ENCODE peak calls at places on chromosomes 3 and 15, in five cellular contexts. One of them, this sample, is unnamed.

GRCh38 chr15:39828374-39828931 is 45.8 kb upstream of the FSIP1 start:
- DNase-seq in tibial artery: no peak
- DNase-seq in transverse colon: peak
- DNase-seq in A549: no peak
- DNase-seq in uterus: no peak
- DNase-seq in this sample: no peak

GRCh38 chr15:91140561-91140960 is 40.5 kb downstream of the SV2B start:
- DNase-seq in A549: no peak
- DNase-seq in transverse colon: no peak
- DNase-seq in uterus: no peak
- DNase-seq in tibial artery: no peak
- DNase-seq in this sample: no peak

GRCh38 chr3:9386501-9387321 is 10.7 kb upstream of the SETD5 start:
- DNase-seq in A549: no peak
- DNase-seq in transverse colon: no peak
- DNase-seq in uterus: no peak
- DNase-seq in tibial artery: no peak
- DNase-seq in this sample: no peak

GRCh38 chr15:85587707-85588441 is 206.9 kb downstream of the KLHL25 start:
- DNase-seq in transverse colon: no peak
- DNase-seq in A549: no peak
- DNase-seq in tibial artery: no peak
- DNase-seq in uterus: no peak
- DNase-seq in this sample: no peak

GRCh38 chr3:66795365-66795764 is 202.7 kb upstream of the KBTBD8 start:
- DNase-seq in uterus: no peak
- DNase-seq in transverse colon: no peak
- DNase-seq in tibial artery: no peak
- DNase-seq in A549: no peak
- DNase-seq in this sample: no peak

GRCh38 chr3:31039145-31039544 is 144.7 kb upstream of the GADL1 start:
- DNase-seq in transverse colon: no peak
- DNase-seq in A549: no peak
- DNase-seq in tibial artery: no peak
- DNase-seq in uterus: no peak
- DNase-seq in this sample: no peak

GRCh38 chr3:146685050-146685814 is 80.1 kb upstream of the PLSCR5 start:
- DNase-seq in uterus: no peak
- DNase-seq in A549: no peak
- DNase-seq in tibial artery: no peak
- DNase-seq in transverse colon: no peak
- DNase-seq in this sample: no peak

GRCh38 chr15:68431792-68432401 is at the start of gene ITGA11:
- DNase-seq in uterus: peak
- DNase-seq in A549: peak
- DNase-seq in transverse colon: peak
- DNase-seq in tibial artery: peak
- DNase-seq in this sample: peak

GRCh38 chr3:195542261-195542660 is 864 bp downstream of the PPP1R2 start:
- DNase-seq in uterus: no peak
- DNase-seq in transverse colon: no peak
- DNase-seq in A549: no peak
- DNase-seq in tibial artery: no peak
- DNase-seq in this sample: no peak

GRCh38 chr3:191385101-191385500 is 54.8 kb upstream of the UTS2B start:
- DNase-seq in tibial artery: no peak
- DNase-seq in uterus: no peak
- DNase-seq in transverse colon: no peak
- DNase-seq in A549: no peak
- DNase-seq in this sample: no peak

GRCh38 chr3:71258526-71258925 is 325.0 kb downstream of the FOXP1 start:
- DNase-seq in A549: no peak
- DNase-seq in transverse colon: no peak
- DNase-seq in uterus: no peak
- DNase-seq in tibial artery: no peak
- DNase-seq in this sample: no peak

GRCh38 chr3:47890037-47890831 is 87.3 kb downstream of the DHX30 start:
- DNase-seq in uterus: no peak
- DNase-seq in A549: no peak
- DNase-seq in tibial artery: no peak
- DNase-seq in transverse colon: no peak
- DNase-seq in this sample: no peak

GRCh38 chr15:73986055-73986775 is 5.9 kb downstream of the STOML1 start:
- DNase-seq in uterus: no peak
- DNase-seq in tibial artery: no peak
- DNase-seq in A549: no peak
- DNase-seq in transverse colon: no peak
- DNase-seq in this sample: no peak

GRCh38 chr3:23743141-23743784 is 62.5 kb upstream of the UBE2E1 start:
- DNase-seq in A549: no peak
- DNase-seq in uterus: no peak
- DNase-seq in tibial artery: no peak
- DNase-seq in transverse colon: no peak
- DNase-seq in this sample: no peak

GRCh38 chr3:134449277-134449676 is 36.5 kb downstream of the ANAPC13 start:
- DNase-seq in uterus: peak
- DNase-seq in A549: no peak
- DNase-seq in transverse colon: peak
- DNase-seq in tibial artery: peak
- DNase-seq in this sample: no peak

GRCh38 chr3:24829011-24829581 is 334.4 kb upstream of the THRB start:
- DNase-seq in A549: peak
- DNase-seq in transverse colon: peak
- DNase-seq in uterus: peak
- DNase-seq in tibial artery: peak
- DNase-seq in this sample: peak
- TF ChIP-seq CTCF in A549: no peak
- TF ChIP-seq CTCF in transverse colon: no peak
- TF ChIP-seq CTCF in uterus: no peak
- TF ChIP-seq CTCF in tibial artery: no peak
- TF ChIP-seq CTCF in this sample: no peak

DNA sequence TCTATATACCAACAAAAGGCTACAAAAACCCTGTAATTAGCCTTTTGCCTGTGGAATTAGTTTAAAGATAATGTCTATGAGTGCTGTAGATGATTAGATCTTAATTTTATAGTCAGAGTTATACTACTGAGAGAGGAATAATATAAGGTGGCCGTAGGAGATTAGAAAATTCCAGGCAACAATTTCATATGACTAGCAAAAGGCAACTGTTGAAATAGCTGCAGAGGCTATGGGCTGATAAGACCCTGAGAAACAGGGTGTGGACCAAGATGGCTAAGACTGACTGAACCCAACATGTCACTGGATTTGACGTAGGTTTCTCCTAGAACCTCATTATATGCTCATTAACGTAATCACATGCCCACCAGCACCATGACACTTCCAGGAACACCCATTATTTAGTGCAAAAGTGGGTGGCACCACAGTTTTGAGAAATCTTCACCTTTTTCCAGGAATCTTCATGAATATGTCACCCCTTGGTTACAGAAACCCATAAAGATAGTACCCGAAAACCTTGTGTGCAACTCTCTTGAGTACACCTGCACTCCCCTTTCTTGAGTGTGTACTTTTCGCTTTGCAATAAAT is 29.1 kb upstream of the SCG3 start:
- DNase-seq in A549: no peak
- DNase-seq in tibial artery: no peak
- DNase-seq in transverse colon: no peak
- DNase-seq in uterus: no peak
- DNase-seq in this sample: no peak
- H3K4me3 ChIP-seq in A549: no peak
- H3K4me3 ChIP-seq in tibial artery: no peak
- H3K4me3 ChIP-seq in transverse colon: no peak
- H3K4me3 ChIP-seq in uterus: no peak
- H3K4me3 ChIP-seq in this sample: no peak

DNA sequence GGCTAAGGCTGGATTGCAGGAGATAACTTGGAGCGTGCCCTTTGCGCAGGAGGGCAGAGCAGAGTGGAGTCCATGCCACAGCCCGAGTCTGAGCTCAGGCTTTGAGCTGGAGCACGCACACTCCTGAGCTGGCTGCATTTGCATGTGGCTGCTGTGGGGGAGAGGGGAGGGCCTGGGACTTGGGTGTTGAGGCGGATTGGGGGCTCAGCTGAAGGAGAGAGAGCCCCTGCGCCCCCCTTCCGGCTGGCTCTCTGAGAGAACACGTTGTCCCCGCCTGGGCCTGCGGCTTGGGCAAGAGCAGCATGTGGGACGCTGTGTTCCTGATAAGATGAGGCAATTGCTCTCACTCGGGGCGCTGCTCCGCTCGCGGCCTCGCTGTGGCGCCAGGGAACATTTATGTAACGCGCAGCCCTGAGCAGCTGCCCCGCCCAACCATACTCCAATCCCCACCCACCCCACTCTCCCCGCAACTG is 39.1 kb downstream of the KLF13 start:
- DNase-seq in tibial artery: peak
- DNase-seq in uterus: peak
- DNase-seq in A549: no peak
- DNase-seq in transverse colon: peak
- DNase-seq in this sample: peak
- TF ChIP-seq CTCF in tibial artery: peak
- TF ChIP-seq CTCF in uterus: peak
- TF ChIP-seq CTCF in A549: no peak
- TF ChIP-seq CTCF in transverse colon: peak
- TF ChIP-seq CTCF in this sample: peak

GRCh38 chr3:46559030-46559704 is 6.9 kb downstream of the LRRC2 start:
- DNase-seq in A549: no peak
- DNase-seq in transverse colon: no peak
- DNase-seq in tibial artery: no peak
- DNase-seq in uterus: no peak
- DNase-seq in this sample: no peak
- H3K4me3 ChIP-seq in A549: peak
- H3K4me3 ChIP-seq in transverse colon: peak
- H3K4me3 ChIP-seq in tibial artery: no peak
- H3K4me3 ChIP-seq in uterus: peak
- H3K4me3 ChIP-seq in this sample: peak

DNA sequence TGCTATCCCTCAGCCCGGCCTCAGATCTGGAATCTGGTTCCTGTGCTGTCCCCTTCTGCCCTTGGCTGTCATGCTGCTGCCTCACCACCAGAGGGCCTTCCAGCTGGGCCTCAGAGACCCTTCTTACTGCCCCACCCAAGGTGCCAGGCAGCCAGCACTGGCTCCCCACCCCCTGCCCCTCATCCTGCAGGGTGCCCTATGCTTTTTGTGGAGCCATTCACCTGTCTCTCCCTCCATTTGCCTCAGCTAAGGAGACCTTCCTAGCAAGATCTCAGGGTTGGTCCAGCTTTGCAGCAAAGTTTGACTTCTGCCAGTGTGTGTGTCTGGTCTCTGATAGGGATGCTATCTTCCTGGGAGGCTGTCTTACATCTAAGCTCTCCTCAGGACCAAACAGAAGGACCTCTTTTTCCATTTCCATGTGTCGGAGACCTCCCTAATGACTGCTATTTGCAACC is 1.9 kb upstream of the VWA5B2 start:
- DNase-seq in tibial artery: no peak
- DNase-seq in uterus: no peak
- DNase-seq in transverse colon: peak
- DNase-seq in A549: peak
- DNase-seq in this sample: peak
- TF ChIP-seq CTCF in tibial artery: peak
- TF ChIP-seq CTCF in uterus: peak
- TF ChIP-seq CTCF in transverse colon: peak
- TF ChIP-seq CTCF in A549: peak
- TF ChIP-seq CTCF in this sample: peak

This sample was measured in psoas muscle.